ENCODE peak calls at places on chromosomes 7 and 10, in eight cellular contexts. One of them, this sample, is unnamed. For H3K4me1, the result is how much of the 10 kb centered on the place peaks cover.

GRCh38 chr10:47306429-47307210 is 6.6 kb downstream of the GDF10 start:
- DNase-seq in aorta: no peak
- DNase-seq in mesenchymal stem cell: no peak
- DNase-seq in Karpas-422: no peak
- DNase-seq in transverse colon: no peak
- DNase-seq in Peyer's patch: no peak
- DNase-seq in lower lobe of right lung: no peak
- DNase-seq in astrocyte: no peak
- DNase-seq in this sample: no peak

GRCh38 chr7:51046103-51046466 is 263.4 kb upstream of the GRB10 start:
- DNase-seq in aorta: no peak
- DNase-seq in mesenchymal stem cell: no peak
- DNase-seq in Karpas-422: no peak
- DNase-seq in transverse colon: no peak
- DNase-seq in Peyer's patch: no peak
- DNase-seq in lower lobe of right lung: no peak
- DNase-seq in astrocyte: no peak
- DNase-seq in this sample: no peak

GRCh38 chr10:76903387-76903786 is 734.2 kb downstream of the KCNMA1 start:
- DNase-seq in aorta: no peak
- DNase-seq in mesenchymal stem cell: no peak
- DNase-seq in Karpas-422: no peak
- DNase-seq in transverse colon: no peak
- DNase-seq in Peyer's patch: no peak
- DNase-seq in lower lobe of right lung: no peak
- DNase-seq in astrocyte: no peak
- DNase-seq in this sample: no peak

GRCh38 chr7:96093435-96093834 is 228.5 kb downstream of the SLC25A13 start:
- DNase-seq in aorta: no peak
- DNase-seq in mesenchymal stem cell: peak
- DNase-seq in Karpas-422: no peak
- DNase-seq in transverse colon: no peak
- DNase-seq in Peyer's patch: no peak
- DNase-seq in lower lobe of right lung: no peak
- DNase-seq in astrocyte: peak
- DNase-seq in this sample: no peak

GRCh38 chr10:47062801-47063200 is 151.6 kb downstream of the PTPN20 start:
- DNase-seq in aorta: no peak
- DNase-seq in mesenchymal stem cell: no peak
- DNase-seq in Karpas-422: no peak
- DNase-seq in transverse colon: no peak
- DNase-seq in Peyer's patch: no peak
- DNase-seq in lower lobe of right lung: no peak
- DNase-seq in astrocyte: no peak
- DNase-seq in this sample: no peak

GRCh38 chr10:67772894-67773511 is 65.0 kb downstream of the DNAJC12 start:
- DNase-seq in aorta: no peak
- DNase-seq in mesenchymal stem cell: no peak
- DNase-seq in Karpas-422: peak
- DNase-seq in transverse colon: no peak
- DNase-seq in Peyer's patch: no peak
- DNase-seq in lower lobe of right lung: no peak
- DNase-seq in astrocyte: peak
- DNase-seq in this sample: no peak

GRCh38 chr7:30146127-30146612 is 11.4 kb downstream of the MTURN start:
- DNase-seq in aorta: no peak
- DNase-seq in mesenchymal stem cell: peak
- DNase-seq in Karpas-422: no peak
- DNase-seq in transverse colon: no peak
- DNase-seq in Peyer's patch: no peak
- DNase-seq in lower lobe of right lung: no peak
- DNase-seq in astrocyte: no peak
- DNase-seq in this sample: no peak

GRCh38 chr7:37382546-37383088 is 66.0 kb downstream of the ELMO1 start:
- DNase-seq in aorta: no peak
- DNase-seq in mesenchymal stem cell: no peak
- DNase-seq in Karpas-422: no peak
- DNase-seq in transverse colon: no peak
- DNase-seq in Peyer's patch: no peak
- DNase-seq in lower lobe of right lung: no peak
- DNase-seq in astrocyte: no peak
- DNase-seq in this sample: no peak

GRCh38 chr10:12535656-12536055 is 186.3 kb downstream of the CAMK1D start:
- DNase-seq in aorta: no peak
- DNase-seq in mesenchymal stem cell: peak
- DNase-seq in Karpas-422: no peak
- DNase-seq in transverse colon: no peak
- DNase-seq in Peyer's patch: no peak
- DNase-seq in lower lobe of right lung: no peak
- DNase-seq in astrocyte: peak
- DNase-seq in this sample: no peak

GRCh38 chr7:23106801-23107713 is 1.5 kb downstream of the KLHL7 start:
- DNase-seq in aorta: no peak
- DNase-seq in mesenchymal stem cell: peak
- DNase-seq in Karpas-422: no peak
- DNase-seq in transverse colon: no peak
- DNase-seq in Peyer's patch: no peak
- DNase-seq in lower lobe of right lung: no peak
- DNase-seq in astrocyte: no peak
- DNase-seq in this sample: no peak

GRCh38 chr7:35695987-35696386 is 1.1 kb upstream of the HERPUD2 start:
- DNase-seq in aorta: no peak
- DNase-seq in mesenchymal stem cell: no peak
- DNase-seq in Karpas-422: no peak
- DNase-seq in transverse colon: no peak
- DNase-seq in Peyer's patch: no peak
- DNase-seq in lower lobe of right lung: no peak
- DNase-seq in astrocyte: no peak
- DNase-seq in this sample: no peak

GRCh38 chr7:2959343-2959680 is 84.4 kb downstream of the CARD11 start:
- DNase-seq in aorta: no peak
- DNase-seq in mesenchymal stem cell: no peak
- DNase-seq in Karpas-422: no peak
- DNase-seq in transverse colon: no peak
- DNase-seq in Peyer's patch: peak
- DNase-seq in lower lobe of right lung: no peak
- DNase-seq in astrocyte: no peak
- DNase-seq in this sample: no peak

GRCh38 chr10:93481931-93482834 is at the start of gene MYOF:
- DNase-seq in aorta: peak
- DNase-seq in mesenchymal stem cell: peak
- DNase-seq in Karpas-422: peak
- DNase-seq in transverse colon: peak
- DNase-seq in Peyer's patch: peak
- DNase-seq in lower lobe of right lung: peak
- DNase-seq in astrocyte: peak
- DNase-seq in this sample: peak

GRCh38 chr7:121337398-121337797 is 8.6 kb downstream of the WNT16 start:
- DNase-seq in aorta: no peak
- DNase-seq in mesenchymal stem cell: no peak
- DNase-seq in Karpas-422: peak
- DNase-seq in transverse colon: no peak
- DNase-seq in Peyer's patch: no peak
- DNase-seq in lower lobe of right lung: no peak
- DNase-seq in astrocyte: no peak
- DNase-seq in this sample: no peak

GRCh38 chr10:88804083-88804812 is 1.7 kb downstream of the LIPM start:
- DNase-seq in aorta: no peak
- DNase-seq in mesenchymal stem cell: no peak
- DNase-seq in Karpas-422: no peak
- DNase-seq in transverse colon: no peak
- DNase-seq in Peyer's patch: no peak
- DNase-seq in lower lobe of right lung: no peak
- DNase-seq in astrocyte: no peak
- DNase-seq in this sample: no peak

GRCh38 chr7:151607464-151607867 is 87.8 kb upstream of the RHEB start:
- DNase-seq in aorta: no peak
- DNase-seq in mesenchymal stem cell: peak
- DNase-seq in Karpas-422: no peak
- DNase-seq in transverse colon: no peak
- DNase-seq in Peyer's patch: no peak
- DNase-seq in lower lobe of right lung: no peak
- DNase-seq in astrocyte: peak
- DNase-seq in this sample: no peak

GRCh38 chr7:128020161-128020560 is 11.1 kb downstream of the LRRC4 start:
- DNase-seq in aorta: no peak
- DNase-seq in mesenchymal stem cell: no peak
- DNase-seq in Karpas-422: peak
- DNase-seq in transverse colon: no peak
- DNase-seq in Peyer's patch: no peak
- DNase-seq in lower lobe of right lung: no peak
- DNase-seq in astrocyte: no peak
- DNase-seq in this sample: no peak

GRCh38 chr7:25179771-25180591 is 48.3 kb downstream of the NPVF start:
- DNase-seq in aorta: peak
- DNase-seq in mesenchymal stem cell: peak
- DNase-seq in Karpas-422: peak
- DNase-seq in transverse colon: peak
- DNase-seq in Peyer's patch: peak
- DNase-seq in lower lobe of right lung: peak
- DNase-seq in astrocyte: peak
- DNase-seq in this sample: peak
- H3K27ac ChIP-seq in aorta: peak
- H3K27ac ChIP-seq in mesenchymal stem cell: no peak
- H3K27ac ChIP-seq in Karpas-422: no peak
- H3K27ac ChIP-seq in transverse colon: peak
- H3K27ac ChIP-seq in Peyer's patch: peak
- H3K27ac ChIP-seq in lower lobe of right lung: peak
- H3K27ac ChIP-seq in astrocyte: no peak
- H3K27ac ChIP-seq in this sample: peak

DNA sequence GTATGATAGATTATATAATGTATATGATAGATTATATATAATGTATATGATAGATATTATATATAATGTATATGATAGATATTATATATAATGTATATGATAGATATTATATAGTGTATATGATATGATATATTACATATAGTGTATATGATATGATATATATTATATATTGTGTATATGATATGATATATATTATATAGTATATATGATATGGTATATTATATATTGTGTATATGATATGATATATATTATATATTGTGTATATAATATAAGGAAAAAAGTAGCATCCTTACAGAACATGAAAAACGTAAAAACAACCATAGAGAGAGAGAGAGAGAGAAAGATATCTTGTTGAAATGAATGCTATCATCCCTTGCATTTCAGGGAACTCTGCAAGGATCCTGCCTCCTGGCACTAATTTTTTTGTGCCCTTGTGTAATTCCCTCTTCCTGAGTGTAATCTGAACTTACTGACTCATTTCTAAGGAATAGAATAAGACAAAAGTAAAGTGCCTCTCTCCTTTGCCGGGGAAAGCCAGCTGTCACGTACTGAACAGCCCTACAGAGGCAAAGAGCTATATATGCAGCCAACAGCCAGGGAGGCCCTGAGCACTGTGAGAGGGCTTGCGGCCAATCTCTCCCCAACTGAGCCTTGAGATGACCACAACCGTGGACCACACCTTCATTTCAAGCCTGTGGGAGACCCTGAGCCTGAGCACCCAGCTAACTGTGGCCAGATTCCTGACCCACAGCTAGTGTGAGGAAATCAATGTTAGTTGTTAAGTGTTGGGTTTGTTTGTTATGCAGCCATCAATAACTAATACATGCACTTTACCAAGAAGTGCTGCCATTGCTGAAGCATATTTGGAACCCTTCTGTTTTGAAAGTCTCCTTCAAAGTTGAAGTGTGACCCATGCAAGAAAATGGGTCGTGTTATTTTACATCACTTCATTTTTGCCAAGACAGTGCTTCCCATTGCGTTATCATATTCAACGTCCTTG is 61.1 kb upstream of the EZH2 start:
- DNase-seq in aorta: no peak
- DNase-seq in mesenchymal stem cell: peak
- DNase-seq in Karpas-422: no peak
- DNase-seq in transverse colon: no peak
- DNase-seq in Peyer's patch: no peak
- DNase-seq in lower lobe of right lung: no peak
- DNase-seq in astrocyte: peak
- DNase-seq in this sample: no peak
- H3K4me3 ChIP-seq in aorta: no peak
- H3K4me3 ChIP-seq in mesenchymal stem cell: no peak
- H3K4me3 ChIP-seq in Karpas-422: no peak
- H3K4me3 ChIP-seq in transverse colon: no peak
- H3K4me3 ChIP-seq in Peyer's patch: no peak
- H3K4me3 ChIP-seq in lower lobe of right lung: no peak
- H3K4me3 ChIP-seq in astrocyte: no peak
- H3K4me3 ChIP-seq in this sample: no peak

DNA sequence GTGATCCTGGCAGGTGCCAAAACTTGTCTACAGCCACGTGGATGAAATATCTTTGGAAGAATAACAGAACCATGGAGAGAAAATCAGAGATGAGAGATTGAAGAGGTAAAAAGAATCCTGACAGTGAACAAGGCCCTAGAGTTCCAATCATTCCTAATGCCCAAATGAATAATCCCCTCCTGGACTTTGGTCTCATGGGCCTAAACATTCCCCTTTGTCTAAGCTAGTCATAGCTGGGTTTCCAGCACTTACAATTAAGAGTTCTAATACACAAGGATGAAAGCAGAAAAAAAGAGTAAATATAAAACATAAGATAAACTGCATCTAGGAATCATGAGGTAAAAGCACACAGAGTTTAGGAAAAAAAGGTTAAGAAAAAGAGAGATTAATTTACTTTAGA is 40.2 kb downstream of the ARHGAP12 start:
- DNase-seq in aorta: no peak
- DNase-seq in mesenchymal stem cell: no peak
- DNase-seq in Karpas-422: no peak
- DNase-seq in transverse colon: no peak
- DNase-seq in Peyer's patch: no peak
- DNase-seq in lower lobe of right lung: no peak
- DNase-seq in astrocyte: no peak
- DNase-seq in this sample: no peak
- H3K4me1 ChIP-seq in aorta: under half
- H3K4me1 ChIP-seq in mesenchymal stem cell: under half
- H3K4me1 ChIP-seq in Karpas-422: under half
- H3K4me1 ChIP-seq in transverse colon: under half
- H3K4me1 ChIP-seq in Peyer's patch: under half
- H3K4me1 ChIP-seq in lower lobe of right lung: under half
- H3K4me1 ChIP-seq in astrocyte: under half
- H3K4me1 ChIP-seq in this sample: under half

DNA sequence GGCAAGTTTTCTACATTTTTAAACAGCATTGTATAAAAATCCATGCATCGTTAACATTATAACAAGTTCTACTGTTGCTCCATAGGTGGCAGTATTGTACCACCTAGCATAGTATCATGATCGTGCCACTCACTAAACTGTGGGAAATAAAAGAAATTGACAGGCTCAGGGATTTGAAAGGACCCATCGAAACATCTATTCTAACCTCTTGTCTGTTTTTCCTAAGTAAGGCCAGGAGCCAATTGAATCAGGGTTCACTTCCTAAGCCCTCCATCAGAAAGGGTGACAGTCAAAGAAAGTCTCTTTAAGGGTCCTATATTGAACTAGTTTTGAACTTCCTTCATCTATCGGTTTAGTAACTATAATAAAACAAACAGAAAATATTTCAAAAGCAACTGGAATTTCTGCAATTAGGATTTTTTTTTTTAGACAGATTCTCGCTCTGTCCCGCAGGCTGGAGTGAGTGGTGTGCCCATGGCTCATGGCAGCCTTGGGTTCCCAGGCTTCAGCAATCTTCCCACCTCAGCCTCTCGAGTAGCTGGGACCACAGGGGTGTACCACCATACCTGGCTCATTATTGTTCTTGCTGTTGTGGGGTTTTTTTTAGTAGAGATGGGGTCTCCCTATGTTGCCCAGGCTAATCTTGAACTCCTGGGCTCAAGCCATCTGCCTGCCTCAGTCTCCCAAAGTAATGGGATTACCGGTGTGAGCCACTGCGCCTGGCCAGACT is 9.4 kb downstream of the HACD1 start:
- DNase-seq in aorta: no peak
- DNase-seq in mesenchymal stem cell: peak
- DNase-seq in Karpas-422: peak
- DNase-seq in transverse colon: no peak
- DNase-seq in Peyer's patch: no peak
- DNase-seq in lower lobe of right lung: no peak
- DNase-seq in astrocyte: peak
- DNase-seq in this sample: peak
- H3K27ac ChIP-seq in aorta: no peak
- H3K27ac ChIP-seq in mesenchymal stem cell: no peak
- H3K27ac ChIP-seq in Karpas-422: no peak
- H3K27ac ChIP-seq in transverse colon: no peak
- H3K27ac ChIP-seq in Peyer's patch: no peak
- H3K27ac ChIP-seq in lower lobe of right lung: no peak
- H3K27ac ChIP-seq in astrocyte: no peak
- H3K27ac ChIP-seq in this sample: no peak